ENCODE peak calls at places on chromosomes 2 and 18, in six cellular contexts. One of them, this sample, is unnamed.

GRCh38 chr2:217729426-217730058 is 273.3 kb downstream of the TNS1 start:
- DNase-seq in H9: no peak
- DNase-seq in neuronal stem cell: no peak
- DNase-seq in IMR-90: peak; percentile 13
- DNase-seq in mesendoderm: no peak
- DNase-seq in mesenchymal stem cell: no peak
- DNase-seq in this sample: no peak

GRCh38 chr2:134138115-134138514 is 115.8 kb upstream of the MGAT5 start:
- DNase-seq in H9: no peak
- DNase-seq in neuronal stem cell: no peak
- DNase-seq in IMR-90: peak; percentile 45
- DNase-seq in mesendoderm: no peak
- DNase-seq in mesenchymal stem cell: no peak
- DNase-seq in this sample: no peak

GRCh38 chr2:64018715-64019082 is 529 bp downstream of the VPS54 start:
- DNase-seq in H9: no peak
- DNase-seq in neuronal stem cell: peak; percentile 21
- DNase-seq in IMR-90: no peak
- DNase-seq in mesendoderm: peak; percentile 72
- DNase-seq in mesenchymal stem cell: peak; percentile 57
- DNase-seq in this sample: peak; percentile 75

GRCh38 chr2:158602027-158602426 is 145.3 kb downstream of the PKP4 start:
- DNase-seq in H9: no peak
- DNase-seq in neuronal stem cell: no peak
- DNase-seq in IMR-90: no peak
- DNase-seq in mesendoderm: no peak
- DNase-seq in mesenchymal stem cell: no peak
- DNase-seq in this sample: no peak

GRCh38 chr2:60412626-60413025 is 140.8 kb downstream of the BCL11A start:
- DNase-seq in H9: no peak
- DNase-seq in neuronal stem cell: no peak
- DNase-seq in IMR-90: no peak
- DNase-seq in mesendoderm: no peak
- DNase-seq in mesenchymal stem cell: no peak
- DNase-seq in this sample: no peak

GRCh38 chr2:186349508-186349907 is 136.6 kb upstream of the ZC3H15 start:
- DNase-seq in H9: no peak
- DNase-seq in neuronal stem cell: no peak
- DNase-seq in IMR-90: peak; percentile 90
- DNase-seq in mesendoderm: no peak
- DNase-seq in mesenchymal stem cell: peak; percentile 61
- DNase-seq in this sample: no peak

GRCh38 chr2:25938345-25938744 is 44.0 kb downstream of the KIF3C start:
- DNase-seq in H9: no peak
- DNase-seq in neuronal stem cell: no peak
- DNase-seq in IMR-90: no peak
- DNase-seq in mesendoderm: no peak
- DNase-seq in mesenchymal stem cell: no peak
- DNase-seq in this sample: no peak

GRCh38 chr18:8756571-8756970 is 51.2 kb downstream of the MTCL1 start:
- DNase-seq in H9: no peak
- DNase-seq in neuronal stem cell: no peak
- DNase-seq in IMR-90: no peak
- DNase-seq in mesendoderm: no peak
- DNase-seq in mesenchymal stem cell: no peak
- DNase-seq in this sample: no peak

GRCh38 chr2:143241403-143242088 is 112.3 kb downstream of the ARHGAP15 start:
- DNase-seq in H9: peak; percentile 59
- DNase-seq in neuronal stem cell: no peak
- DNase-seq in IMR-90: no peak
- DNase-seq in mesendoderm: peak; percentile 64
- DNase-seq in mesenchymal stem cell: no peak
- DNase-seq in this sample: no peak

GRCh38 chr18:41744664-41745063 is 210.4 kb upstream of the PIK3C3 start:
- DNase-seq in H9: no peak
- DNase-seq in neuronal stem cell: no peak
- DNase-seq in IMR-90: no peak
- DNase-seq in mesendoderm: peak; percentile 11
- DNase-seq in mesenchymal stem cell: peak; percentile 16
- DNase-seq in this sample: no peak

GRCh38 chr2:67886423-67886822 is 176.4 kb downstream of the C1D start:
- DNase-seq in H9: no peak
- DNase-seq in neuronal stem cell: no peak
- DNase-seq in IMR-90: no peak
- DNase-seq in mesendoderm: no peak
- DNase-seq in mesenchymal stem cell: no peak
- DNase-seq in this sample: no peak

GRCh38 chr2:172089633-172090032 is 4.3 kb downstream of the DLX1 start:
- DNase-seq in H9: no peak
- DNase-seq in neuronal stem cell: no peak
- DNase-seq in IMR-90: no peak
- DNase-seq in mesendoderm: no peak
- DNase-seq in mesenchymal stem cell: no peak
- DNase-seq in this sample: no peak

GRCh38 chr2:71691747-71692455 is 238.5 kb downstream of the DYSF start:
- DNase-seq in H9: peak; percentile 58
- DNase-seq in neuronal stem cell: no peak
- DNase-seq in IMR-90: no peak
- DNase-seq in mesendoderm: peak; percentile 44
- DNase-seq in mesenchymal stem cell: no peak
- DNase-seq in this sample: peak; percentile 58

GRCh38 chr2:102391530-102391929 is 31.4 kb upstream of the IL18RAP start:
- DNase-seq in H9: no peak
- DNase-seq in neuronal stem cell: no peak
- DNase-seq in IMR-90: no peak
- DNase-seq in mesendoderm: no peak
- DNase-seq in mesenchymal stem cell: peak; percentile 1
- DNase-seq in this sample: no peak

GRCh38 chr18:24271381-24272331 is 126.0 kb downstream of the OSBPL1A start:
- DNase-seq in H9: peak; percentile 85
- DNase-seq in neuronal stem cell: peak; percentile 71
- DNase-seq in IMR-90: peak; percentile 72
- DNase-seq in mesendoderm: peak; percentile 98
- DNase-seq in mesenchymal stem cell: peak; percentile 86
- DNase-seq in this sample: peak; percentile 84

GRCh38 chr2:151632993-151633592 is 101.2 kb downstream of the NEB start:
- DNase-seq in H9: no peak
- DNase-seq in neuronal stem cell: no peak
- DNase-seq in IMR-90: peak; percentile 22
- DNase-seq in mesendoderm: peak; percentile 14
- DNase-seq in mesenchymal stem cell: peak; percentile 18
- DNase-seq in this sample: no peak

GRCh38 chr2:65634304-65634703 is 201.9 kb upstream of the SPRED2 start:
- DNase-seq in H9: no peak
- DNase-seq in neuronal stem cell: no peak
- DNase-seq in IMR-90: no peak
- DNase-seq in mesendoderm: no peak
- DNase-seq in mesenchymal stem cell: no peak
- DNase-seq in this sample: no peak

GRCh38 chr18:3058328-3059191 is 45.6 kb upstream of the LPIN2 start:
- DNase-seq in H9: no peak
- DNase-seq in neuronal stem cell: no peak
- DNase-seq in IMR-90: no peak
- DNase-seq in mesendoderm: no peak
- DNase-seq in mesenchymal stem cell: peak; percentile 70
- DNase-seq in this sample: no peak

GRCh38 chr2:8573234-8573941 is 108.5 kb upstream of the ID2 start:
- DNase-seq in H9: peak; percentile 64
- DNase-seq in neuronal stem cell: no peak
- DNase-seq in IMR-90: no peak
- DNase-seq in mesendoderm: peak; percentile 47
- DNase-seq in mesenchymal stem cell: no peak
- DNase-seq in this sample: peak; percentile 51

GRCh38 chr2:128313076-128313836 is 5.4 kb downstream of the HS6ST1 start:
- DNase-seq in H9: peak; percentile 39
- DNase-seq in neuronal stem cell: no peak
- DNase-seq in IMR-90: peak; percentile 63
- DNase-seq in mesendoderm: peak; percentile 60
- DNase-seq in mesenchymal stem cell: peak; percentile 58
- DNase-seq in this sample: no peak

GRCh38 chr18:54926593-54927297 is 32.5 kb downstream of the CCDC68 start:
- DNase-seq in H9: no peak
- DNase-seq in neuronal stem cell: no peak
- DNase-seq in IMR-90: peak; percentile 57
- DNase-seq in mesendoderm: no peak
- DNase-seq in mesenchymal stem cell: no peak
- DNase-seq in this sample: no peak

GRCh38 chr2:72919414-72920316 is 2.3 kb downstream of the EMX1 start:
- DNase-seq in H9: peak; percentile 62
- DNase-seq in neuronal stem cell: no peak
- DNase-seq in IMR-90: no peak
- DNase-seq in mesendoderm: peak; percentile 69
- DNase-seq in mesenchymal stem cell: peak; percentile 4
- DNase-seq in this sample: no peak

GRCh38 chr2:30611572-30611971 is 164.5 kb downstream of the LCLAT1 start:
- DNase-seq in H9: no peak
- DNase-seq in neuronal stem cell: no peak
- DNase-seq in IMR-90: no peak
- DNase-seq in mesendoderm: no peak
- DNase-seq in mesenchymal stem cell: peak; percentile 98
- DNase-seq in this sample: no peak

GRCh38 chr2:219551412-219551811 is 7.6 kb downstream of the TMEM198 start:
- DNase-seq in H9: peak; percentile 59
- DNase-seq in neuronal stem cell: no peak
- DNase-seq in IMR-90: peak; percentile 49
- DNase-seq in mesendoderm: peak; percentile 59
- DNase-seq in mesenchymal stem cell: peak; percentile 63
- DNase-seq in this sample: no peak

GRCh38 chr2:101622633-101623521 is 74.6 kb upstream of the MAP4K4 start:
- DNase-seq in H9: no peak
- DNase-seq in neuronal stem cell: no peak
- DNase-seq in IMR-90: no peak
- DNase-seq in mesendoderm: no peak
- DNase-seq in mesenchymal stem cell: no peak
- DNase-seq in this sample: no peak

GRCh38 chr2:241935314-241935713 is 65.8 kb downstream of the RTP5 start:
- DNase-seq in H9: no peak
- DNase-seq in neuronal stem cell: no peak
- DNase-seq in IMR-90: peak; percentile 75
- DNase-seq in mesendoderm: no peak
- DNase-seq in mesenchymal stem cell: peak; percentile 83
- DNase-seq in this sample: no peak

GRCh38 chr2:180872256-180872655 is 108.1 kb upstream of the UBE2E3 start:
- DNase-seq in H9: no peak
- DNase-seq in neuronal stem cell: no peak
- DNase-seq in IMR-90: peak; percentile 53
- DNase-seq in mesendoderm: no peak
- DNase-seq in mesenchymal stem cell: peak; percentile 70
- DNase-seq in this sample: no peak

GRCh38 chr2:25044990-25045389 is 3.1 kb downstream of the EFR3B start:
- DNase-seq in H9: no peak
- DNase-seq in neuronal stem cell: no peak
- DNase-seq in IMR-90: no peak
- DNase-seq in mesendoderm: no peak
- DNase-seq in mesenchymal stem cell: no peak
- DNase-seq in this sample: no peak

DNA sequence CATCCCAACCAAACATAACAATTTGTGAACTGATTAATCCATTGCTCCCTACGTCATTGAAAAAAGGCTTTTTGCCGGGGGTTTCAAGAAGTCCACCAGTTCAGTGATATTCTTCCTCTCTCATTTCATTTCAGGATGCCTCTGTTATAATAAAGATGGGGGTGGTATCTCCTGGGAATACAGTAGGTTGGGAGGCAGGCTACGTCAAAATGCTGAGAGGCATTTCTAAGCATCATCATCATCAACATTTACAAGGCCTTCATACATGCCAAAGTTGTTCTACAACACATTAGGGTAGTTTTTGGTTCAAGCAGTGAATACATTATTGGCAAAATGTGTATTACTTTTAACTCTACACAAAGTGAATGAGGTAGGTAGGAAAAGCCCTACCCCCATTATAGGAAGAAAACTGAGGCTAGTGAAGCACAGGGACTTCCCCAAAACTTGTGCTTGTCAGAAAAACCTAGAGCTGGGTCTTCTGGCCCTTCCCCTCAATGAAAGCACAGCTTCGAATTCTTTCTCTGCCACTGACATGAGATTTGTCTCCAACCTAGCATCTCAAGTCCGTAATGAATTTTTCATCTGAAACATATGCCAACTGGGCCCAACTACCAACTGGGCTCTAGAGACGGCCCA is 11.3 kb downstream of the OSR1 start:
- DNase-seq in H9: no peak
- DNase-seq in neuronal stem cell: no peak
- DNase-seq in IMR-90: no peak
- DNase-seq in mesendoderm: no peak
- DNase-seq in mesenchymal stem cell: no peak
- DNase-seq in this sample: no peak
- H2BK15ac ChIP-seq in H9: no peak overlapping the region
- H2BK15ac ChIP-seq in neuronal stem cell: no peak overlapping the region
- H2BK15ac ChIP-seq in IMR-90: peak overlapping the region; percentile 16
- H2BK15ac ChIP-seq in mesendoderm: no peak overlapping the region
- H2BK15ac ChIP-seq in mesenchymal stem cell: no peak overlapping the region
- H2BK15ac ChIP-seq in this sample: no peak overlapping the region

GRCh38 chr2:85765081-85765731 is 11.4 kb downstream of the ATOH8 start:
- DNase-seq in H9: peak; percentile 56
- DNase-seq in neuronal stem cell: peak; percentile 92
- DNase-seq in IMR-90: no peak
- DNase-seq in mesendoderm: peak; percentile 86
- DNase-seq in mesenchymal stem cell: peak; percentile 37
- DNase-seq in this sample: no peak
- H2BK15ac ChIP-seq in H9: no peak overlapping the region
- H2BK15ac ChIP-seq in neuronal stem cell: no peak overlapping the region
- H2BK15ac ChIP-seq in IMR-90: no peak overlapping the region
- H2BK15ac ChIP-seq in mesendoderm: no peak overlapping the region
- H2BK15ac ChIP-seq in mesenchymal stem cell: peak overlapping the region; percentile 82
- H2BK15ac ChIP-seq in this sample: peak overlapping the region; percentile 94

DNA sequence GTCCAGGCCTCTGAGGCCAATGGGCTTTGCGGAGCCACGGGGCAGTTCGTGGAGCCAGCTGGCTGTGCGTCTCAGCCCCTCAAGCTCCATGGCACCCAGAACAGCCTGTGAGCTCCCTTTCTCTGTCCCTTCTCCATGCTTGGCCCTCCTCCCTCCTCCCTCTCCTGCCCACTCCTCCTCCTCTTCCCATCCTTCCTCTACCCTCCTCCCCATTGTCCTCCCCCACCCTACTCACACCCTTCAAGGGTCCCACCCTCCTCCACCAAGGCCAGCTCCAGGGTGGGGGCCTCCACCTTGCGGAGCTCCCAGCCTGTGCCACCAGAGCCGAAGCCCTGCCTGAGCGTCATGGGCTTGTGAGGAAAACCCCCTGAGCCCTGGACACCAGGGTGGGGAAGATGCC is 269.0 kb downstream of the ATAD2B start:
- DNase-seq in H9: no peak
- DNase-seq in neuronal stem cell: no peak
- DNase-seq in IMR-90: no peak
- DNase-seq in mesendoderm: no peak
- DNase-seq in mesenchymal stem cell: no peak
- DNase-seq in this sample: no peak
- H2BK15ac ChIP-seq in H9: no peak overlapping the region
- H2BK15ac ChIP-seq in neuronal stem cell: peak overlapping the region; percentile 27
- H2BK15ac ChIP-seq in IMR-90: no peak overlapping the region
- H2BK15ac ChIP-seq in mesendoderm: no peak overlapping the region
- H2BK15ac ChIP-seq in mesenchymal stem cell: no peak overlapping the region
- H2BK15ac ChIP-seq in this sample: no peak overlapping the region

DNA sequence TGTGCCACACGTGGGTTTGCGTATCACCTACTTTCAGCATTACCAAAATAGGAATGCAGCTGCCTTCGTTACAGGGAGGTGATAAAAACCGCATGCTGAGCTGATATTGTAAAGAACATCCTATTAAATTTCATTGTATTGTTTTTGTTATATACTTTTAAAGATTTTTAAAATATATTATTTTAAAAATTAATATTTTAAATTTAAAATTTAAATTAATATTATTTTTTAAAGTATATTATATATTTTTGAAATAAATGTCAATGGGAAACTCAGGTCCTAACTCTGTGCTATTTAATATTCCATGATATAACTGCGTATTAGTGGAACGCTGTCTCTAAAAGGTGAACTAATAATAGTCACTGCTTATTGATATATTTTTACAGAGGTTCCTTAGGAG is 51.2 kb downstream of the CTNNA2 start:
- DNase-seq in H9: no peak
- DNase-seq in neuronal stem cell: no peak
- DNase-seq in IMR-90: no peak
- DNase-seq in mesendoderm: no peak
- DNase-seq in mesenchymal stem cell: no peak
- DNase-seq in this sample: no peak
- H2BK15ac ChIP-seq in H9: no peak overlapping the region
- H2BK15ac ChIP-seq in neuronal stem cell: no peak overlapping the region
- H2BK15ac ChIP-seq in IMR-90: no peak overlapping the region
- H2BK15ac ChIP-seq in mesendoderm: no peak overlapping the region
- H2BK15ac ChIP-seq in mesenchymal stem cell: no peak overlapping the region
- H2BK15ac ChIP-seq in this sample: no peak overlapping the region

This sample was measured in H1.